ENCODE peak calls at places on chromosomes 2 and 18, in eight cellular contexts. A, B, M, Q, V, N, O and P are unnamed samples.

GRCh38 chr18:60019463-60019840 is 119.7 kb downstream of the PMAIP1 start:
- DNase-seq in A (no peak), B (peak), M (no peak), Q (peak), V (no peak), N (peak), O (no peak), P (peak)

GRCh38 chr18:41075212-41075611 is 879.8 kb upstream of the PIK3C3 start:
- DNase-seq in A (no peak), B (peak), M (no peak), Q (peak), V (no peak), N (peak), O (no peak), P (peak)

GRCh38 chr2:220855296-220855695 is 716.8 kb downstream of the EPHA4 start:
- DNase-seq in A (no peak), B (peak), M (no peak), Q (peak), V (no peak), N (peak), O (no peak), P (peak)

GRCh38 chr2:199431748-199432213 is 26.0 kb downstream of the SATB2 start:
- DNase-seq in A (no peak), B (peak), M (no peak), Q (peak), V (no peak), N (no peak), O (no peak), P (no peak)

GRCh38 chr2:66845307-66845706 is 410.4 kb downstream of the MEIS1 start:
- DNase-seq in A (no peak), B (no peak), M (no peak), Q (peak), V (no peak), N (peak), O (no peak), P (no peak)

GRCh38 chr2:220228310-220229006 is 601.0 kb downstream of the SLC4A3 start:
- DNase-seq in A (no peak), B (peak), M (no peak), Q (peak), V (no peak), N (peak), O (no peak), P (peak)

GRCh38 chr2:105796131-105796638 is 51.5 kb downstream of the NCK2 start:
- DNase-seq in A (peak), B (no peak), M (no peak), Q (no peak), V (no peak), N (no peak), O (no peak), P (no peak)

GRCh38 chr2:143431316-143431715 is 302.1 kb downstream of the ARHGAP15 start:
- DNase-seq in A (no peak), B (no peak), M (no peak), Q (peak), V (no peak), N (no peak), O (no peak), P (no peak)

GRCh38 chr18:11984091-11984490 is 2.8 kb downstream of the IMPA2 start:
- DNase-seq in A (no peak), B (no peak), M (no peak), Q (no peak), V (no peak), N (no peak), O (peak), P (no peak)